ENCODE peak calls at places on chromosomes 4 and X, in nine cellular contexts. E, T, G, Y, D, R, P, N and W are unnamed samples.

GRCh38 chrX:56248492-56248891 is 16.3 kb downstream of the KLF8 start:
- DNase-seq in D (peak; percentile 47), T (peak; percentile 17), N (peak; percentile 32), E (peak; percentile 43), R (peak; percentile 60), G (no peak), Y (peak; percentile 45), P (peak; percentile 38), W (peak; percentile 11)

GRCh38 chr4:57410331-57411052 is 300.3 kb upstream of the IGFBP7 start:
- DNase-seq in N (no peak), D (no peak), G (no peak), T (no peak), E (no peak), Y (no peak), P (no peak), R (no peak), W (no peak)

GRCh38 chrX:17464196-17464595 is 89.2 kb downstream of the NHS start:
- DNase-seq in G (no peak), D (no peak), P (no peak), E (no peak), N (no peak), T (no peak), R (peak; percentile 26), Y (no peak), W (peak; percentile 1)

GRCh38 chr4:184142121-184143000 is 75.3 kb downstream of the ENPP6 start:
- DNase-seq in Y (no peak), R (no peak), T (no peak), N (no peak), D (no peak), E (no peak), G (peak; percentile 82), P (no peak), W (no peak)

GRCh38 chr4:39062094-39062493 is at the start of gene KLHL5:
- DNase-seq in N (no peak), E (no peak), P (no peak), R (no peak), D (no peak), T (no peak), Y (no peak), G (no peak), W (no peak)

GRCh38 chr4:57090099-57090498 is 20.1 kb downstream of the IGFBP7 start:
- DNase-seq in N (no peak), D (no peak), Y (no peak), E (no peak), T (no peak), R (no peak), P (no peak), G (no peak), W (no peak)

GRCh38 chr4:99763635-99764101 is 53.0 kb upstream of the DAPP1 start:
- DNase-seq in N (no peak), E (no peak), R (peak; percentile 95), P (peak; percentile 7), Y (peak; percentile 83), T (no peak), G (peak; percentile 91), D (no peak), W (peak; percentile 90)

GRCh38 chr4:138672393-138672976 is 343.1 kb upstream of the NOCT start:
- DNase-seq in T (no peak), E (no peak), N (no peak), Y (no peak), P (no peak), D (no peak), G (no peak), R (no peak), W (no peak)

GRCh38 chrX:155876704-155877103 is 4.4 kb upstream of the VAMP7 start:
- DNase-seq in G (no peak), P (no peak), T (no peak), R (no peak), D (no peak), Y (no peak), N (no peak), E (no peak), W (no peak)

GRCh38 chrX:150269613-150270254 is 93.4 kb upstream of the MAMLD1 start:
- DNase-seq in P (no peak), G (no peak), E (no peak), Y (no peak), N (no peak), R (no peak), T (no peak), D (no peak), W (no peak)

GRCh38 chrX:47687249-47687648 is 28.3 kb upstream of the UXT start:
- DNase-seq in D (no peak), P (no peak), N (no peak), G (no peak), Y (no peak), E (no peak), T (no peak), R (peak; percentile 72), W (peak; percentile 5)

GRCh38 chr4:152364883-152365282 is 171.0 kb downstream of the FBXW7 start:
- DNase-seq in Y (no peak), T (no peak), G (no peak), R (no peak), P (no peak), N (no peak), D (no peak), E (no peak), W (no peak)

GRCh38 chr4:139530833-139531427 is 25.1 kb downstream of the SETD7 start:
- DNase-seq in N (peak; percentile 53), D (no peak), Y (peak; percentile 51), R (peak; percentile 49), E (peak; percentile 31), P (no peak), T (peak; percentile 34), G (peak; percentile 66), W (peak; percentile 61)

GRCh38 chrX:133726211-133726630 is 259.2 kb downstream of the GPC3 start:
- DNase-seq in D (no peak), N (no peak), E (no peak), T (no peak), Y (no peak), R (peak; percentile 93), P (peak; percentile 58), G (no peak), W (peak; percentile 63)

GRCh38 chr4:118361192-118361591 is 8.4 kb upstream of the PRSS12 start:
- DNase-seq in N (no peak), E (no peak), Y (no peak), R (no peak), P (no peak), T (no peak), G (no peak), D (no peak), W (no peak)

GRCh38 chrX:70613295-70613694 is 168.7 kb downstream of the DLG3 start:
- DNase-seq in E (no peak), G (no peak), R (no peak), P (no peak), N (no peak), D (no peak), T (no peak), Y (no peak), W (no peak)

GRCh38 chrX:31420711-31421151 is 348.9 kb upstream of the FTHL17 start:
- DNase-seq in N (no peak), R (no peak), Y (no peak), P (no peak), T (no peak), D (no peak), G (no peak), E (no peak), W (no peak)

GRCh38 chr4:7161721-7162214 is 30.6 kb upstream of the SORCS2 start:
- DNase-seq in Y (peak; percentile 43), P (no peak), G (peak; percentile 96), N (peak; percentile 11), E (peak; percentile 32), T (no peak), D (no peak), R (no peak), W (no peak)

GRCh38 chr4:3193531-3194203 is 55.3 kb upstream of the MSANTD1 start:
- DNase-seq in R (peak; percentile 16), N (no peak), T (no peak), P (no peak), G (no peak), E (no peak), Y (no peak), D (no peak), W (no peak)
- TF ChIP-seq CTCF in R (peak; percentile 56), N (peak; percentile 28), T (peak; percentile 70), P (no peak), G (peak; percentile 45), E (no peak), Y (peak; percentile 17), D (peak; percentile 35), W (peak; percentile 28)

GRCh38 chr4:96016615-96017299 is 176.9 kb downstream of the PDHA2 start:
- DNase-seq in D (no peak), Y (no peak), N (no peak), P (no peak), E (no peak), T (no peak), G (no peak), R (peak; percentile 29), W (peak; percentile 36)
- H3K27ac ChIP-seq in D (no peak overlapping the region), Y (no peak overlapping the region), N (no peak overlapping the region), P (no peak overlapping the region), E (no peak overlapping the region), T (no peak overlapping the region), G (no peak overlapping the region), R (no peak overlapping the region), W (no peak overlapping the region)

GRCh38 chr4:67918428-67918827 is 34.6 kb upstream of the TMPRSS11D start:
- DNase-seq in E (no peak), D (no peak), R (peak; percentile 33), Y (no peak), P (no peak), G (no peak), N (no peak), T (no peak), W (peak; percentile 18)
- TF ChIP-seq CTCF in E (no peak), D (no peak), R (peak; percentile 85), Y (no peak), P (peak; percentile 30), G (peak; percentile 12), N (no peak), T (no peak), W (peak; percentile 27)

GRCh38 chr4:10091531-10092181 is 24.9 kb downstream of the WDR1 start:
- DNase-seq in T (no peak), E (no peak), P (no peak), R (no peak), D (peak; percentile 44), N (no peak), G (peak; percentile 64), Y (no peak), W (no peak)

GRCh38 chr4:10088135-10089010 is 28.2 kb downstream of the WDR1 start:
- DNase-seq in D (peak; percentile 26), E (no peak), N (no peak), R (no peak), P (no peak), T (no peak), Y (no peak), G (peak; percentile 50), W (peak; percentile 68)

GRCh38 chr4:10090467-10091250 is 25.9 kb downstream of the WDR1 start:
- DNase-seq in T (no peak), R (no peak), N (no peak), Y (no peak), D (peak; percentile 39), E (no peak), P (no peak), G (peak; percentile 82), W (no peak)

GRCh38 chr4:10087152-10087791 is 29.3 kb downstream of the WDR1 start:
- DNase-seq in P (no peak), G (peak; percentile 76), E (no peak), D (peak; percentile 32), Y (no peak), N (no peak), T (no peak), R (no peak), W (no peak)

DNA sequence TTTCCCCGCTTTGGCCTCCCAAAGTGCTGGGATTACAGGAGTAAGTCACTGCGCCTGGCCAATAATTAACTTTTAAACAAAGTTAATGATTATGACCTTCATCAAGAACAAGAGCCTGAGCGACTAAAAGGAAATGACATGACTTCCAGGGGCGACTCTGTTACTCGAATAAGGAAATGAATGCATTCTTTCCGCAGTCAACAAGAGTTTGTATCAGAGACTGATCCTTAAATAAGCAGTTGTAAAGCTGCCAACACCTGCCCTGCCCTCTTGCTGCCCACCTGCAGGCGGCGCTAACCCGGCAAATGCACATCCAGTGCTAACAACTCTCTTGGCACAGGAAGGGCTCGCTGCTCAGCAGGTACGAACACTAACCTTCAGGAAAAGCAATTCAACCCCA is 27.3 kb downstream of the WDR1 start:
- DNase-seq in E (no peak), R (peak; percentile 19), D (peak; percentile 55), N (no peak), G (peak; percentile 74), P (no peak), T (no peak), Y (no peak), W (no peak)
- H3K27ac ChIP-seq in E (no peak overlapping the region), R (no peak overlapping the region), D (no peak overlapping the region), N (no peak overlapping the region), G (no peak overlapping the region), P (no peak overlapping the region), T (no peak overlapping the region), Y (no peak overlapping the region), W (peak overlapping the region; percentile 98)